ENCODE peak calls at places on chromosome 6, in four cellular contexts. Z is activated naive CD4-positive, alpha-beta T cell treated with anti-CD3 and anti-CD28 coated beads for 36 hours; E is hypothalamus; N is HTR-8/SVneo. Q is an unnamed sample.

GRCh38 chr6:9131616-9132015 is 696.3 kb upstream of the SLC35B3 start:
- DNase-seq in Z (no peak), E (no peak), N (no peak), Q (no peak)

GRCh38 chr6:108167449-108167903 is 1.7 kb downstream of the NR2E1 start:
- DNase-seq in Z (no peak), E (no peak), N (no peak), Q (no peak)

GRCh38 chr6:3962897-3963296 is 113.7 kb downstream of the FAM50B start:
- DNase-seq in Z (no peak), E (no peak), N (no peak), Q (no peak)

GRCh38 chr6:129621252-129621651 is 88.7 kb downstream of the ARHGAP18 start:
- DNase-seq in Z (peak; percentile 54), E (no peak), N (no peak), Q (no peak)

GRCh38 chr6:94052754-94053153 is 633.4 kb upstream of the EPHA7 start:
- DNase-seq in Z (no peak), E (no peak), N (no peak), Q (no peak)

GRCh38 chr6:145225500-145225899 is 509.8 kb downstream of the EPM2A start:
- DNase-seq in Z (no peak), E (no peak), N (no peak), Q (no peak)

GRCh38 chr6:149166324-149166723 is 151.2 kb upstream of the TAB2 start:
- DNase-seq in Z (no peak), E (no peak), N (no peak), Q (no peak)

GRCh38 chr6:163455553-163455952 is 41.0 kb downstream of the QKI start:
- DNase-seq in Z (no peak), E (no peak), N (no peak), Q (no peak)

GRCh38 chr6:158589371-158589770 is 29.5 kb downstream of the TMEM181 start:
- DNase-seq in Z (no peak), E (no peak), N (no peak), Q (no peak)

GRCh38 chr6:900716-901605 is 208.0 kb upstream of the EXOC2 start:
- DNase-seq in Z (no peak), E (no peak), N (no peak), Q (no peak)